ENCODE peak calls at places on chromosome 19, in four cellular contexts. I is HCT116, C is H1, L is K562. P is an unnamed sample.
A peak's percentile ranks its signal among the peaks of the same experiment; 100 is the strongest.

GRCh38 chr19:45200614-45201013 is 22.0 kb downstream of the BLOC1S3 start:
- DNase-seq in I (no peak), C (no peak), L (no peak), P (no peak)

GRCh38 chr19:48632692-48633147 is 4.5 kb downstream of the DBP start:
- DNase-seq in I (no peak), C (no peak), L (no peak), P (no peak)

GRCh38 chr19:48629599-48630288 is 7.4 kb downstream of the DBP start:
- DNase-seq in I (peak; percentile 96), C (peak; percentile 97), L (peak; percentile 59), P (no peak)

GRCh38 chr19:42850981-42851717 is 28.4 kb downstream of the PSG1 start:
- DNase-seq in I (peak; percentile 18), C (no peak), L (no peak), P (no peak)

GRCh38 chr19:58558066-58558622 is at the start of gene UBE2M:
- DNase-seq in I (no peak), C (no peak), L (peak; percentile 66), P (no peak)

GRCh38 chr19:45496349-45496953 is 396 bp downstream of the RTN2 start:
- DNase-seq in I (no peak), C (no peak), L (peak; percentile 71), P (no peak)

GRCh38 chr19:49684251-49684982 is 5.0 kb upstream of the ADM5 start:
- DNase-seq in I (no peak), C (no peak), L (peak; percentile 50), P (no peak)

GRCh38 chr19:19597809-19598306 is 20.6 kb downstream of the PBX4 start:
- DNase-seq in I (no peak), C (no peak), L (no peak), P (peak; percentile 99)

GRCh38 chr19:41530761-41531301 is 45.1 kb upstream of the CEACAM21 start:
- DNase-seq in I (no peak), C (no peak), L (no peak), P (no peak)

GRCh38 chr19:38657633-38658222 is 10.3 kb downstream of the ACTN4 start:
- DNase-seq in I (peak; percentile 71), C (no peak), L (no peak), P (no peak)

GRCh38 chr19:34995551-34995950 is 4.6 kb upstream of the GRAMD1A start:
- DNase-seq in I (no peak), C (no peak), L (no peak), P (no peak)
- TF ChIP-seq POLR2AphosphoS5 in I (no peak), C (no peak), L (no peak), P (no peak)

GRCh38 chr19:3423183-3423829 is 56.9 kb downstream of the NFIC start:
- DNase-seq in I (no peak), C (no peak), L (peak; percentile 61), P (no peak)
- TF ChIP-seq SP1 in I (no peak), C (no peak), L (no peak), P (no peak)

GRCh38 chr19:55389386-55390317 is 3.9 kb downstream of the RPL28 start:
- DNase-seq in I (no peak), C (no peak), L (no peak), P (no peak)

GRCh38 chr19:55390461-55390880 is 4.7 kb downstream of the RPL28 start:
- DNase-seq in I (no peak), C (no peak), L (no peak), P (no peak)

GRCh38 chr19:55392820-55393219 is 7.1 kb downstream of the RPL28 start:
- DNase-seq in I (no peak), C (no peak), L (no peak), P (no peak)

GRCh38 chr19:55391702-55392615 is 6.2 kb downstream of the RPL28 start:
- DNase-seq in I (no peak), C (no peak), L (no peak), P (no peak)

DNA sequence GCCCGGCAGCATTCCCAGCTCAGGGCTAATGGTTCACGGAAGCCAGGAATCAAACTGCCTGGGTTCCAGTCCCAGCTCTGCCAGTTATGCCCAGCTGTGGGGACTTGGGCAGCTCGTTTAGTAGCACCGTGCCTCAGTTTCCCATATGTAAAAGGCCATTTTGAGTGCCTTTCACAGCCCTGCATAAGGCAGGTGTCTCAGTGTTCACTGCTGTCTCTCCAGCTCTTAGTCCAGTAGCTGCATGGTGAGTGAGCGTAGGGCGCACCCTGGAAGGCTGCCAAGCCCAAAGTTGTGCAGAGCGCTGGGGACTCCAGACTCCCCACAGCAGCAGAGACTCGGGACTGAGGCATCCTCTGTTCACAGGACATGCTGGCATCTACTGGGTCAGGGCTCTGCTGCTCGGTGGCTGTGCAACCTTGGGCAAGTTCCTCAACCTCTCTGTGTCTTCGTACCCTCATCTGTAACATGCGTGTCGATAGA is 5.5 kb downstream of the RPL28 start:
- DNase-seq in I (no peak), C (no peak), L (no peak), P (no peak)
- TF ChIP-seq POLR2AphosphoS5 in I (peak; percentile 36), C (peak; percentile 47), L (no peak), P (no peak)

GRCh38 chr19:28864577-28865042 is 348.3 kb downstream of the UQCRFS1 start:
- DNase-seq in I (no peak), C (no peak), L (no peak), P (no peak)

GRCh38 chr19:28855216-28855615 is 357.7 kb downstream of the UQCRFS1 start:
- DNase-seq in I (no peak), C (no peak), L (no peak), P (no peak)

GRCh38 chr19:28862238-28862637 is 350.7 kb downstream of the UQCRFS1 start:
- DNase-seq in I (no peak), C (no peak), L (peak; percentile 12), P (no peak)

GRCh38 chr19:28864024-28864503 is 348.9 kb downstream of the UQCRFS1 start:
- DNase-seq in I (no peak), C (no peak), L (no peak), P (no peak)

GRCh38 chr19:28859811-28860210 is 353.1 kb downstream of the UQCRFS1 start:
- DNase-seq in I (no peak), C (no peak), L (no peak), P (no peak)
- TF ChIP-seq SP1 in I (no peak), C (no peak), L (no peak), P (no peak)

GRCh38 chr19:10811391-10812111 is 24.5 kb downstream of the TMED1 start:
- DNase-seq in I (no peak), C (no peak), L (peak; percentile 65), P (no peak)

GRCh38 chr19:10812196-10812595 is 23.8 kb downstream of the TMED1 start:
- DNase-seq in I (no peak), C (no peak), L (peak; percentile 48), P (no peak)

GRCh38 chr19:10815007-10815531 is 20.9 kb downstream of the TMED1 start:
- DNase-seq in I (no peak), C (no peak), L (no peak), P (no peak)

GRCh38 chr19:10815969-10816635 is 19.9 kb downstream of the TMED1 start:
- DNase-seq in I (no peak), C (no peak), L (no peak), P (no peak)

GRCh38 chr19:10812902-10813404 is 23.1 kb downstream of the TMED1 start:
- DNase-seq in I (no peak), C (no peak), L (peak; percentile 80), P (no peak)
- TF ChIP-seq POLR2AphosphoS5 in I (no peak), C (no peak), L (no peak), P (no peak)

GRCh38 chr19:31339405-31339804 is 9.8 kb downstream of the TSHZ3 start:
- DNase-seq in I (no peak), C (no peak), L (no peak), P (no peak)
- TF ChIP-seq SP1 in I (no peak), C (no peak), L (no peak), P (no peak)

GRCh38 chr19:17739121-17739875 is 12.0 kb upstream of the FCHO1 start:
- DNase-seq in I (no peak), C (no peak), L (peak; percentile 82), P (peak; percentile 40)
- TF ChIP-seq POLR2AphosphoS5 in I (no peak), C (no peak), L (no peak), P (no peak)

DNA sequence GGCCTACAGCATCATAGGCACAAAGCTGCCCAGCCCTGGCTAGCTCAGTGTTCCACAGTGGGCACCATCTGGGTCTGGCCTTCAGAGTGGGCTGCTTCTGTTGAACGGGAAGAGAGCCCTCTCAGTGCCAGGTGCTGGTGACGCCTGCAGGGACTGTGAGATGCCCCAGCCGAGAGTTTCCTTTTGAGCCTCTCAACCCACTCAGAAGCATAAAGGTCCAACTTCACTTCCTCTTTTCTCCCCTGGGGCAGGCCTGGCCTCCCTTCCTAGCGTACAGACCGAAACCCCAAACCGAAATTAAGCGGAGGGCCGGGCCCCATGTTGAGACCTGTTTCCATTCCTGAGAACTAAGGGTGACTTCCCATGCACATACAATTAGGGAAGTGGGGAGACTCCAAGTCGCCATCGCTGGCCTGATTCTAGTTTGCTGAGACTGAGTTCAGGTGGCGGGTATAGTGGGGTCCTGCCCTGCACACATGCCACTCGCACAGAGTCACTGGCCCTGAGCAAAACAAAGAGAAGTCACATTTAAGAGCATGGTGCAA is 6.9 kb downstream of the RAB8A start:
- DNase-seq in I (no peak), C (no peak), L (no peak), P (peak; percentile 97)
- TF ChIP-seq SP1 in I (no peak), C (no peak), L (no peak), P (peak; percentile 89)

DNA sequence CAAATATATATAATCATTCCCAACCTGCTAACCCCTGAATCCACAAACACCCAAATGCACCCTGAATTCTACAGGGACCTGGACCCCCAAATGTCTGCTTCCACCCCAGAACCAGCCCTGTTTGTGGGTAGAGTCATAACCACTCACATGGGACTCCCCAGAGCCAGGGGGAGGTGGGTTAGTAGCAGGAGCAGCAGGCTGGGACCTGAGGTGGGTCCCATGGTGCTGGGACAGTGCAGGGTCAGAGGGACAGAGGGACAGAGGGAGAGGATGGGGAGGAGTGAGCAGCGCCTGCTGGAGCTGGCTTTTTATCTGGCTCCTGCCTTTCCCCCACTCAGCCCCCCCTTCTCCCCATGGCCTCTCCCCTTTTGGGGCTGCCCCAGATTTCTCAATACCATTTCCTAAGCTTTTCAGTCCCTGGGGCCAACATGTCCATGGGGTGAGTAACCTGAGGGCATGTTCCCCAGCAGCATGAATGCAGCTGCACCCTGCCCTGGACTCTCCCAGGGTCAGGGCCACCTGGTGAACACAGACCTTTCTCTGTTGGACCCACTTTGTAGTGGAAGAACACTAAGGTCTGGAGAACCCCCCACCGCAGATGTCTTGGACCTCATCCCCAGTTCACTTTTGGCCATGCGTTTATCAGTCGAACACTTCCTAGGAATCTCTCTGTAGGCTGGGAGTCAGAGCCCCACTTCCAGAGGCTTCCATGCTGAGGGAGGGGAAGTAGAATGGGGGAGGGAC is at the start of gene C3:
- DNase-seq in I (no peak), C (no peak), L (no peak), P (no peak)
- TF ChIP-seq POLR2AphosphoS5 in I (no peak), C (no peak), L (no peak), P (no peak)